ENCODE peak calls at places on chromosomes 3 and 15, in five cellular contexts. F is transverse colon, Y is coronary artery, N is PC-9, G is astrocyte. R is an unnamed sample.

GRCh38 chr3:107881517-107881916 is 209.3 kb downstream of the CD47 start:
- DNase-seq in G (no peak), F (no peak), Y (no peak), N (no peak), R (no peak)

GRCh38 chr3:154105218-154105975 is 15.8 kb upstream of the ARHGEF26 start:
- DNase-seq in F (no peak), Y (no peak), N (no peak), G (peak; percentile 29), R (no peak)

GRCh38 chr3:113747719-113748046 is 848 bp downstream of the ATP6V1A start:
- DNase-seq in Y (no peak), G (peak; percentile 34), N (no peak), F (no peak), R (no peak)

GRCh38 chr15:36832792-36833191 is 253.4 kb downstream of the CDIN1 start:
- DNase-seq in F (no peak), Y (no peak), G (no peak), N (no peak), R (no peak)

GRCh38 chr3:194382196-194382891 is 12.8 kb upstream of the LRRC15 start:
- DNase-seq in G (no peak), Y (peak; percentile 21), F (no peak), N (no peak), R (no peak)

GRCh38 chr3:54877675-54878544 is 49.9 kb downstream of the LRTM1 start:
- DNase-seq in Y (no peak), N (no peak), G (no peak), F (no peak), R (no peak)

GRCh38 chr3:12370758-12371157 is 81.9 kb downstream of the PPARG start:
- DNase-seq in G (peak; percentile 20), F (peak; percentile 33), Y (no peak), N (no peak), R (no peak)

GRCh38 chr3:66354001-66354400 is 133.2 kb downstream of the SLC25A26 start:
- DNase-seq in G (no peak), F (no peak), Y (no peak), N (no peak), R (no peak)

GRCh38 chr15:38819343-38819858 is 254.8 kb upstream of the RASGRP1 start:
- DNase-seq in G (no peak), N (no peak), F (no peak), Y (no peak), R (no peak)

GRCh38 chr3:98893740-98894139 is 7.8 kb downstream of the DCBLD2 start:
- DNase-seq in G (peak; percentile 77), N (no peak), Y (no peak), F (no peak), R (no peak)

GRCh38 chr15:40317580-40317979 is 5.9 kb upstream of the INAFM2 start:
- DNase-seq in G (no peak), F (no peak), N (no peak), Y (no peak), R (no peak)

GRCh38 chr15:74906193-74906449 is 530 bp downstream of the FAM219B start:
- DNase-seq in Y (no peak), N (peak; percentile 35), F (peak; percentile 36), G (no peak), R (peak; percentile 43)

GRCh38 chr3:97201814-97202213 is 387.4 kb downstream of the EPHA6 start:
- DNase-seq in F (no peak), G (no peak), N (no peak), Y (no peak), R (no peak)

GRCh38 chr3:18937574-18937973 is 210.7 kb upstream of the KCNH8 start:
- DNase-seq in G (no peak), F (no peak), N (no peak), Y (no peak), R (no peak)

GRCh38 chr3:197600796-197601565 is 45.2 kb upstream of the BDH1 start:
- DNase-seq in F (no peak), Y (no peak), N (no peak), G (peak; percentile 70), R (no peak)

GRCh38 chr3:16060945-16061344 is 113.5 kb upstream of the GALNT15 start:
- DNase-seq in G (peak; percentile 93), Y (no peak), F (no peak), N (peak; percentile 14), R (peak; percentile 50)

GRCh38 chr3:100483529-100483928 is 8.9 kb upstream of the TMEM45A start:
- DNase-seq in N (no peak), G (no peak), Y (no peak), F (no peak), R (no peak)

GRCh38 chr3:48194446-48195071 is 6.3 kb upstream of the CDC25A start:
- DNase-seq in Y (no peak), F (peak; percentile 71), N (peak; percentile 75), G (peak; percentile 24), R (peak; percentile 64)

GRCh38 chr3:128276151-128276445 is 122.8 kb downstream of the EEFSEC start:
- DNase-seq in F (no peak), Y (peak; percentile 33), N (no peak), G (no peak), R (no peak)

GRCh38 chr3:94036909-94037507 is 8.6 kb upstream of the STX19 start:
- DNase-seq in G (peak; percentile 10), F (no peak), Y (no peak), N (no peak), R (no peak)

GRCh38 chr3:123706871-123707270 is 122.0 kb upstream of the HACD2 start:
- DNase-seq in G (peak; percentile 38), N (no peak), Y (no peak), F (no peak), R (no peak)

GRCh38 chr15:76155742-76156141 is 96.0 kb downstream of the TMEM266 start:
- DNase-seq in N (no peak), F (no peak), G (no peak), Y (no peak), R (no peak)

GRCh38 chr3:128488636-128488994 is 4.4 kb downstream of the GATA2 start:
- DNase-seq in Y (no peak), G (no peak), F (no peak), N (no peak), R (no peak)

GRCh38 chr3:142228964-142229363 is 3.6 kb upstream of the GK5 start:
- DNase-seq in N (no peak), F (no peak), G (no peak), Y (no peak), R (no peak)

GRCh38 chr15:63908986-63909385 is 75.2 kb upstream of the HERC1 start:
- DNase-seq in G (peak; percentile 23), Y (no peak), F (no peak), N (no peak), R (no peak)

GRCh38 chr3:159860727-159861126 is 127.9 kb upstream of the IL12A start:
- DNase-seq in G (no peak), Y (no peak), F (no peak), N (no peak), R (no peak)

GRCh38 chr3:15333099-15333956 is 942 bp upstream of the SH3BP5 start:
- DNase-seq in Y (no peak), F (no peak), N (no peak), G (no peak), R (no peak)

GRCh38 chr3:2274531-2274930 is 175.9 kb downstream of the CNTN4 start:
- DNase-seq in Y (no peak), F (no peak), N (no peak), G (no peak), R (no peak)

GRCh38 chr3:126870608-126871210 is 112.2 kb upstream of the PLXNA1 start:
- DNase-seq in Y (peak; percentile 56), G (peak; percentile 48), F (no peak), N (no peak), R (no peak)

GRCh38 chr3:29170894-29171582 is 109.8 kb upstream of the RBMS3 start:
- DNase-seq in N (no peak), F (no peak), G (peak; percentile 47), Y (no peak), R (no peak)

GRCh38 chr3:173584834-173585831 is 187.6 kb downstream of the NLGN1 start:
- DNase-seq in N (peak; percentile 17), Y (no peak), G (peak; percentile 71), F (peak; percentile 8), R (peak; percentile 54)

GRCh38 chr3:35383216-35383615 is 256.1 kb upstream of the ARPP21 start:
- DNase-seq in G (no peak), Y (no peak), N (no peak), F (no peak), R (no peak)

GRCh38 chr3:127136706-127137105 is 56.2 kb upstream of the PRR23E start:
- DNase-seq in N (no peak), G (no peak), Y (no peak), F (no peak), R (no peak)

GRCh38 chr3:178284180-178284579 is 252.1 kb upstream of the KCNMB2 start:
- DNase-seq in Y (no peak), F (no peak), G (no peak), N (no peak), R (no peak)

GRCh38 chr3:112350181-112350825 is 17.3 kb downstream of the CD200 start:
- DNase-seq in G (no peak), N (no peak), F (no peak), Y (no peak), R (no peak)

GRCh38 chr15:72272213-72272996 is at the start of gene PARP6:
- DNase-seq in N (peak; percentile 99), G (peak; percentile 96), F (peak; percentile 98), Y (peak; percentile 100), R (peak; percentile 97)

GRCh38 chr15:72269739-72270138 is 2.6 kb downstream of the PARP6 start:
- DNase-seq in F (no peak), G (no peak), Y (no peak), N (no peak), R (no peak)

GRCh38 chr15:72271895-72272212 is 500 bp downstream of the PARP6 start:
- DNase-seq in Y (no peak), N (no peak), G (peak; percentile 6), F (no peak), R (no peak)

GRCh38 chr15:72272997-72273352 is 621 bp upstream of the PARP6 start:
- DNase-seq in G (no peak), N (no peak), Y (no peak), F (no peak), R (no peak)

DNA sequence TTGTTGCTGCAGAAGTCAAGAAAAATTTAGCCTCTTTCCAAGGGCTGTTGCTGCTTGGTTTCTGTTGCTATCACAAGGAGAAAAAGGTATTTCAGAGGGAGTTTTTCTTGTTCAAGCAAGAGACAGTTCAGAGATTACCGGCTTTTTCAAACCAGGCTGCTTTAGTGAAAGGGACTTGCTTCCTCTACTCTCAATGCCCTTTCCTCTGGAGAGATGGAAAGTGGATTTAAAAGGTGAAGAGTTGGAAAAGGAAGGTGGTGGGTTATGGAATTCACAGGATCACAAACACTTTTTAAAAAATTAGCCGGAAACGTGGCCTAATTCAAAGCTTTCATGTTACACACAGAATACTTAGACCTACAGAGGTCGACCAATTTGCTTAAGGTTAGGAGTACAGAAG is 1.1 kb downstream of the PARP6 start:
- DNase-seq in Y (no peak), G (no peak), F (no peak), N (no peak), R (no peak)
- H3K27ac ChIP-seq in Y (no peak overlapping the region), G (no peak overlapping the region), F (no peak overlapping the region), N (no peak overlapping the region), R (no peak overlapping the region)

GRCh38 chr3:139676634-139677197 is 1.1 kb downstream of the NMNAT3 start:
- DNase-seq in F (no peak), G (no peak), N (no peak), Y (peak; percentile 31), R (no peak)
- TF ChIP-seq CTCF in F (no peak), G (no peak), N (no peak), Y (no peak), R (no peak)

GRCh38 chr3:149975919-149976318 is 5.2 kb upstream of the PFN2 start:
- DNase-seq in N (no peak), F (no peak), Y (no peak), G (no peak), R (no peak)
- H3K27ac ChIP-seq in N (no peak overlapping the region), F (no peak overlapping the region), Y (no peak overlapping the region), G (no peak overlapping the region), R (no peak overlapping the region)

GRCh38 chr3:149532463-149533180 is 58.1 kb downstream of the TM4SF4 start:
- DNase-seq in N (no peak), Y (no peak), G (no peak), F (no peak), R (no peak)
- TF ChIP-seq CTCF in N (no peak), Y (no peak), G (no peak), F (no peak), R (no peak)

R was measured in dorsolateral prefrontal cortex.